ENCODE peak calls at places on chromosomes 13 and 19, in six cellular contexts. K is MG63, G is tibial nerve, W is ascending aorta, E is heart right ventricle, H is heart left ventricle. X is an unnamed sample. For H3K27me3 and H3K9me3, the result is how much of the 10 kb centered on the place peaks cover.

GRCh38 chr13:42859760-42860159 is 78.4 kb downstream of the FAM216B start:
- DNase-seq in G (no peak), E (no peak), H (no peak), W (no peak), K (no peak), X (no peak)

GRCh38 chr19:664913-665443 is 2.0 kb upstream of the RNF126 start:
- DNase-seq in K (peak), E (peak), W (peak), H (peak), G (peak), X (peak)

GRCh38 chr19:19552811-19553210 is 14.7 kb downstream of the CILP2 start:
- DNase-seq in K (peak), W (no peak), H (no peak), G (no peak), E (no peak), X (no peak)

GRCh38 chr19:7636691-7637373 is at the start of gene STXBP2:
- DNase-seq in E (peak), K (peak), H (peak), W (peak), G (no peak), X (no peak)

GRCh38 chr13:82713681-82714405 is 1168.4 kb downstream of the SLITRK1 start:
- DNase-seq in E (no peak), K (no peak), H (no peak), G (no peak), W (no peak), X (no peak)

GRCh38 chr19:32708457-32708856 is 11.1 kb upstream of the TDRD12 start:
- DNase-seq in W (no peak), G (no peak), E (no peak), K (no peak), H (no peak), X (no peak)

GRCh38 chr19:17405250-17406038 is at the start of gene BST2:
- DNase-seq in K (peak), W (peak), E (peak), G (peak), H (no peak), X (no peak)

GRCh38 chr13:69633044-69633443 is 474.6 kb upstream of the ATXN8OS start:
- DNase-seq in H (no peak), W (no peak), G (no peak), K (no peak), E (no peak), X (no peak)

GRCh38 chr19:518292-519231 is 11.3 kb downstream of the TPGS1 start:
- DNase-seq in W (no peak), K (no peak), E (no peak), G (no peak), H (no peak), X (no peak)

GRCh38 chr13:80400164-80400767 is 59.3 kb upstream of the SPRY2 start:
- DNase-seq in K (no peak), E (no peak), G (no peak), H (no peak), W (no peak), X (no peak)

GRCh38 chr19:45137179-45137761 is 23.5 kb downstream of the NKPD1 start:
- DNase-seq in W (no peak), E (peak), H (no peak), G (no peak), K (no peak), X (no peak)

GRCh38 chr19:3555653-3556422 is 1.5 kb downstream of the MFSD12 start:
- DNase-seq in G (no peak), E (no peak), H (no peak), K (no peak), W (no peak), X (no peak)

GRCh38 chr13:98571955-98572662 is 4.8 kb downstream of the STK24 start:
- DNase-seq in E (no peak), G (no peak), H (no peak), W (no peak), K (no peak), X (no peak)

GRCh38 chr19:35828694-35829301 is 16.2 kb upstream of the PRODH2 start:
- DNase-seq in K (peak), W (no peak), G (no peak), E (peak), H (peak), X (peak)

GRCh38 chr19:53365899-53366493 is 491 bp downstream of the ZNF525 start:
- DNase-seq in H (no peak), W (no peak), E (peak), G (no peak), K (peak), X (no peak)

GRCh38 chr13:102708991-102709390 is 14.1 kb upstream of the METTL21C start:
- DNase-seq in G (no peak), W (no peak), E (no peak), K (no peak), H (no peak), X (no peak)

GRCh38 chr19:28606269-28607032 is 606.5 kb downstream of the UQCRFS1 start:
- DNase-seq in K (no peak), W (no peak), G (no peak), E (no peak), H (no peak), X (no peak)

GRCh38 chr13:35859981-35860380 is 271.2 kb downstream of the DCLK1 start:
- DNase-seq in G (no peak), E (no peak), H (no peak), W (no peak), K (no peak), X (no peak)

GRCh38 chr19:39297931-39298634 is 1.9 kb downstream of the IFNL1 start:
- DNase-seq in E (peak), H (peak), K (no peak), W (peak), G (no peak), X (no peak)

GRCh38 chr19:771332-771785 is 20.4 kb downstream of the MISP start:
- DNase-seq in G (no peak), K (peak), W (no peak), E (peak), H (no peak), X (no peak)

GRCh38 chr13:31090921-31091624 is 70.6 kb downstream of the HSPH1 start:
- DNase-seq in E (no peak), K (no peak), H (no peak), G (no peak), W (peak), X (no peak)

GRCh38 chr19:38655148-38655824 is 7.8 kb downstream of the ACTN4 start:
- DNase-seq in K (no peak), H (no peak), E (no peak), W (no peak), G (no peak), X (no peak)

GRCh38 chr19:988081-988480 is 3.9 kb downstream of the WDR18 start:
- DNase-seq in H (no peak), E (no peak), G (no peak), K (no peak), W (no peak), X (no peak)

GRCh38 chr13:29847501-29847983 is 2.9 kb downstream of the UBL3 start:
- DNase-seq in K (peak), W (no peak), G (no peak), E (no peak), H (no peak), X (no peak)

GRCh38 chr19:7419777-7420439 is 68.9 kb downstream of the PEX11G start:
- DNase-seq in G (no peak), E (no peak), H (no peak), K (no peak), W (no peak), X (no peak)

GRCh38 chr19:13082192-13083007 is 20.3 kb downstream of the LYL1 start:
- DNase-seq in H (no peak), E (no peak), G (no peak), K (no peak), W (no peak), X (no peak)

GRCh38 chr19:5943623-5944022 is 29.6 kb downstream of the CAPS start:
- DNase-seq in H (no peak), W (no peak), E (no peak), K (no peak), G (no peak), X (no peak)

GRCh38 chr13:27921421-27921960 is 1.7 kb downstream of the PDX1 start:
- DNase-seq in K (no peak), H (no peak), G (no peak), W (no peak), E (no peak), X (no peak)

GRCh38 chr19:18596752-18597157 is 8.2 kb downstream of the REX1BD start:
- DNase-seq in W (no peak), E (peak), K (peak), G (no peak), H (peak), X (no peak)

GRCh38 chr13:65085977-65086376 is 2144.2 kb downstream of the PCDH9 start:
- DNase-seq in E (no peak), K (no peak), W (no peak), G (no peak), H (no peak), X (no peak)

GRCh38 chr19:35789195-35789977 is 14.0 kb downstream of the ARHGAP33 start:
- DNase-seq in W (no peak), K (no peak), G (no peak), H (no peak), E (no peak), X (no peak)

GRCh38 chr13:114064516-114065140 is 67.8 kb downstream of the RASA3 start:
- DNase-seq in W (no peak), E (no peak), K (peak), H (peak), G (no peak), X (no peak)

GRCh38 chr13:113029487-113030258 is 60.7 kb downstream of the MCF2L start:
- DNase-seq in H (no peak), W (no peak), K (no peak), G (no peak), E (peak), X (no peak)

DNA sequence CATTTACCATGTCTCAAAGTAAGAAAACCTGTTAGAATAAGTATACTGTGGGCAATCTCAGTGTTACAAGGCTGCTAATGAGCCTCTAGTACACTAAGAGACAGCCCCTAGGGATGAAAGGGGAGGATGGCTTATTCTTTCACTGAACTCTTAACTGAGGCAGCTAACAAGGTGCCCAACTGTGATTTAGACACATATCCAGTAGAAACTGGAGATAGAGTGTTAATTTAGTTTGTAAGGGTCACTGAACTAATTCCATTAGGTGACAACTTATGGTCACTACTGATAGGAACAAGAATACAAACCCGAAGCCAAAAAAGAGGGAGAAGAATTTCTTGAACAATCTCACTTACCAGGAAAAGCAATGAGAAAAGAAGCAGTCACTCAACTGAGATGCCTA is 1010.6 kb downstream of the PCDH9 start:
- DNase-seq in H (no peak), G (no peak), W (no peak), K (no peak), E (no peak), X (no peak)
- H3K27me3 ChIP-seq in H (under half), G (under half), W (under half), K (under half), E (under half), X (under half)

GRCh38 chr19:41941410-41942202 is 13.4 kb upstream of the ERFL start:
- DNase-seq in K (no peak), W (no peak), G (no peak), E (no peak), H (no peak), X (no peak)

GRCh38 chr19:41937525-41937924 is 9.3 kb upstream of the ERFL start:
- DNase-seq in E (no peak), K (no peak), H (no peak), G (no peak), W (no peak), X (no peak)

GRCh38 chr19:41937976-41938375 is 9.7 kb upstream of the ERFL start:
- DNase-seq in H (no peak), G (no peak), W (no peak), E (no peak), K (no peak), X (no peak)

GRCh38 chr19:41940443-41941409 is 12.5 kb upstream of the ERFL start:
- DNase-seq in E (no peak), G (no peak), W (no peak), H (no peak), K (no peak), X (no peak)

DNA sequence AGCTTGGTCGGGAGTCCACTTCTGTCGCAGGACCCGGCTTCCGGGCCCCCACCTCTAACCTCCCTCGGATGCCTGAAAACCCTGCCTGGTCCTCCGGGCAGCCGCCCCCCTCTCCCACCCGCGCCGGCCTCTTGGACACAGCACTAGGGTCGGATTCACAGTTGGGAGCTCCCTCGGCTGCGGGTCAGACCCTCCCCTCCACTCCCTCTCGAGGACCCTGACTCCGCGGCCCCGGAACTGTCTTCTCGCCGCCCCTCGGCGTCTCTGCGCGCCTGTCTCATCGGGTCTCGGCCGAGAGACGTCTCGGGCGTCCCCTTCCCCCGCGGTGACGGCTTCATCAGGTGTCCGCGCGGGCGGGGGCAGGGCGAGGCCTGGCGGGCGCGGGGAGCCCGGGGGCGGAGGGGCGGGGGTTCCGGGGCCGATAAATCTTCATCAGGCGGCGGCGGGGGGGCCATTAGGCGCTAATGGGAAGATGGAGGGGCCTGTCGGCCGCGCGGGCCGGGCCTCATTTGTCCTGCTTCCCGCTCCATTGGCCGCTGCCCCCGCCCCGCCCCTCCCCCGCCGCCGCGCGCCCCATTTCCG is 11.7 kb upstream of the ERFL start:
- DNase-seq in K (no peak), H (no peak), W (no peak), E (no peak), G (no peak), X (no peak)
- H3K4me3 ChIP-seq in K (no peak), H (peak), W (peak), E (peak), G (peak), X (peak)

DNA sequence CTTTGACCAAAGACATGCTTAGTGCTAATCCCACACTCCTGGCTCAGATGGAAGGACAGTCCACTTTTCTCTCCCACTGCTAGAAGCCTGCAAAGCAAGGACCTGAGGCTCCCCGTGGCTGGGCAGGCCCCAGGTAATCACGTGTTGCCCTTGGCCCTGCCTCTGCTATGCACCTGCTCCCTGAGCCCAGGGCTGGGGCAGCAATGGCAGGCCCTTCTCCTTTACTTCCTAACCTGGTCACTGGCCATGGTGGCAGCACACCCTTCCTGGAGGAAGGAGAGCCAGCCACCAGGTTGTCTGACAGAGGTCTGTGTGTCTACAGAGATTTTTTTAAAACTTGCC is 27.9 kb upstream of the ZNF492 start:
- DNase-seq in H (peak), E (no peak), G (no peak), K (no peak), W (peak), X (no peak)
- H3K9me3 ChIP-seq in H (under half), E (under half), G (under half), K (under half), W (under half), X (half or more)

GRCh38 chr19:51063664-51064063 is 1.2 kb downstream of the KLK13 start:
- DNase-seq in H (no peak), W (no peak), G (no peak), E (no peak), K (no peak), X (no peak)
- H3K27me3 ChIP-seq in H (under half), W (under half), G (under half), E (under half), K (under half), X (under half)

DNA sequence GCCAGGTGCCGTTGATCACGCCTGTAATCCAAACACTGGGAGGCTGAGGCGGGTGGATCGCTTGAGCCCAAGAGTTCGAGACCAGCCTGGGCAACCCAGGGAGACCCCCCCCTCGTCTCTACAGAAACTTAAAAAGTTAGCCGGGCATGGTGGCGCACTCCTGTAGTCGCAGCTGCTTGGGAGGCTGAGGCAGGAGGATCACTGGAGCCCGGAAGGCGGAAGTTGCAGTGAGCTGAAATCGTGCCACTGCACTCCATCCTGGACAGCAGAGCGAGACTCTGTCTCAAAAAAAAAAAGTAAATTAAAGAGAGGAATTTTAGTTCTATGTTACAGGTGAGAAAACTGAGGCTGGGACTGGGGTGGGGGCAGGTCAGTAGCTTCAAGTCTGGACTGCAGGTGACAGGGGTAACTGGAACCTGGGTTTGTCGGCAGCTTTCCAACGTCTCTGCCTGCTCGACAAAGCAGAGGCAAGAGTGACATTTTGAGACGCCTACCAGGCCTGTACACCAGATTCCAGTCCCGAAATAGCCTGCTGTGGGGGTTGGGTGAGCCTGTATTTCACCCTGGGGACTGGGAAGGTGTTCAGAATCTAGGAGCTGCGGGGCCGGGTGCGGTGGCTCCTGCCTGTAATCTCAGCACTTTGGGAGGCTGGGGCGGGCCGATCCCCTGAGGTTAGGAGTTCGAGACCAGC is 1.2 kb downstream of the SELENOW start:
- DNase-seq in W (peak), G (peak), K (no peak), H (peak), E (peak), X (no peak)
- H3K4me3 ChIP-seq in W (peak), G (peak), K (peak), H (peak), E (peak), X (peak)

DNA sequence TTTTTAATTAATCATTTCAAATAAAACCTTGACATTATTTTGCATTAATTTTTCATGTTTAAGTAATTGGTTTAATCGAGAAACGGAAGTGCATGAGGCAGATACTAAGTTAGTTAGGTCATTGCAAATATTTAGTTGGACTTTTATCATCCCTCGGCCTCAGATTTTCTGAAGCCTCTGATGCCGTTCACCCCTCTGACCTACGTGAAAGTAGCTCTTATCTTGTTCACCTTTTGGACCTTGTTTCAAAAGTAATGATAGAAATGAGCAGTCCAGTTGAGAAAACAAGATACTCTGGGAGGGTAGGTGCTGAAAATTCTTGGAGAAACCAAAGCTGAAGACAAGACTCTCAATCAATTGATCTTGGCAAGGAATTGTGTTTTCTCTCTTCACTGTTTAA is 23.0 kb downstream of the LAIR2 start:
- DNase-seq in G (no peak), K (no peak), W (no peak), H (no peak), E (no peak), X (no peak)
- H3K9me3 ChIP-seq in G (under half), K (under half), W (under half), H (under half), E (under half), X (under half)

GRCh38 chr13:68030152-68030809 is 800.1 kb upstream of the PCDH9 start:
- DNase-seq in G (no peak), E (no peak), W (no peak), K (no peak), H (no peak), X (no peak)
- H3K27me3 ChIP-seq in G (under half), E (under half), W (under half), K (under half), H (under half), X (under half)

DNA sequence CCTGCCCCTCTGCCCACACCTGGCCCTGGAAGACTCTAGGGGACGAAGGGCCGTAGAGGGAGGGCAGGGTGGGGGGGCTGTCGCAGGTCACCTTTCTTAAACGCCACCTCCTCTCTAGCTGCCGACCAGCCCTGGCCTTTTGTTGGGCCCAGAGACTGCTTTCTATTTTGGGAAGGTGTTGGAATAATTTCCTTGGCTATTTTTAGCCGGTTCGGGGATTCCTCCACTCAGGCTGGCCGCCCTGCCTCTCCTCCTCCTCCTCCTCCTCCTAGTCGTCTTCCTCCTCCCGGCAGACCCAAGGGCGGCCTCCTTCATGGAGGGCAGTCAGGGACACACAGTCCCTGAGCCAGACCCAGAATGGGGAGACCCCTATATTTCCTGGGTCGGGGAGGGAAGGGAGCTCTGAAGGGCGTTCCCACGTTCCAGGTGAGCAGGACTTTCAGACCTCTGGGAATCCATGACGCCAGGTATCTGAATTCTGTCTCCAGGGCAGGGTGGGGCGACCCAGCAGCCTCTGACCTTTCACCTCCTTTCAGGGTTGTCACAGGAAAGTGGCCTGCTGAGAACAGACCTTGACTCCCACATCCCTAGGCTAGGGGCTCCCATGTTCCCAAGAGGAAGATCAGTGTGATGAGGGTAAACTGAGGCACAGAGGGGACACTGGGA is 19.9 kb downstream of the GADD45B start:
- DNase-seq in K (no peak), W (peak), G (no peak), H (no peak), E (peak), X (no peak)
- H3K4me3 ChIP-seq in K (no peak), W (peak), G (peak), H (peak), E (peak), X (no peak)